ENCODE peak calls at places on chromosome 11, in seven cellular contexts. H is AG10803; R is HEK293T; C is hypothalamus; Z is mesenteric fat pad; S is AG09309; X is activated naive CD8-positive, alpha-beta T cell treated with anti-CD3 and anti-CD28 coated beads for 36 hours. O is an unnamed sample.
A peak's percentile ranks its signal among the peaks of the same experiment; 100 is the strongest.

GRCh38 chr11:90434858-90435257 is 212.0 kb upstream of the CHORDC1 start:
- DNase-seq in S (no peak), H (no peak), C (no peak), Z (no peak), X (no peak), R (peak; percentile 11), O (no peak)

GRCh38 chr11:123202155-123202714 is 7.2 kb upstream of the CLMP start:
- DNase-seq in S (no peak), C (no peak), X (no peak), R (no peak), H (peak; percentile 69), Z (no peak), O (no peak)

GRCh38 chr11:61896665-61897386 is 5.5 kb upstream of the FADS3 start:
- DNase-seq in S (no peak), X (no peak), C (no peak), H (no peak), Z (no peak), R (no peak), O (no peak)

GRCh38 chr11:79092791-79093313 is 348.0 kb downstream of the TENM4 start:
- DNase-seq in Z (no peak), C (no peak), H (peak; percentile 100), R (no peak), S (peak; percentile 99), X (no peak), O (no peak)

GRCh38 chr11:70503878-70504240 is 105.5 kb downstream of the CTTN start:
- DNase-seq in S (no peak), Z (no peak), H (no peak), X (no peak), C (no peak), R (no peak), O (no peak)

GRCh38 chr11:65471410-65471762 is 27.5 kb upstream of the MALAT1 start:
- DNase-seq in R (no peak), X (peak; percentile 28), S (no peak), H (peak; percentile 84), Z (no peak), C (peak; percentile 62), O (peak; percentile 81)

GRCh38 chr11:859394-860131 is 16.9 kb downstream of the TSPAN4 start:
- DNase-seq in H (peak; percentile 67), S (peak; percentile 21), X (no peak), C (peak; percentile 59), Z (no peak), R (no peak), O (no peak)

GRCh38 chr11:62269654-62270278 is at the start of gene SCGB2A2:
- DNase-seq in H (no peak), X (no peak), S (no peak), C (no peak), R (peak; percentile 20), Z (no peak), O (no peak)

GRCh38 chr11:46741600-46742484 is 22.8 kb downstream of the F2 start:
- DNase-seq in R (no peak), H (no peak), S (no peak), X (no peak), C (no peak), Z (no peak), O (no peak)

GRCh38 chr11:18536195-18536594 is 9.5 kb upstream of the TSG101 start:
- DNase-seq in Z (no peak), C (no peak), R (no peak), X (no peak), H (no peak), S (no peak), O (no peak)

GRCh38 chr11:64874308-64874707 is 4.1 kb downstream of the EHD1 start:
- DNase-seq in C (peak; percentile 67), H (no peak), S (no peak), Z (no peak), X (no peak), R (no peak), O (no peak)

GRCh38 chr11:128909438-128910125 is 18.4 kb downstream of the KCNJ5 start:
- DNase-seq in X (no peak), S (no peak), C (no peak), H (no peak), Z (no peak), R (no peak), O (no peak)

GRCh38 chr11:10680956-10681487 is 12.5 kb downstream of the IRAG1 start:
- DNase-seq in X (no peak), S (no peak), Z (no peak), H (no peak), R (no peak), C (no peak), O (no peak)

GRCh38 chr11:73257342-73258103 is 14.6 kb upstream of the P2RY6 start:
- DNase-seq in H (peak; percentile 97), R (no peak), X (no peak), C (no peak), S (peak; percentile 89), Z (peak; percentile 89), O (peak; percentile 53)

O was measured in suprapubic skin.